ENCODE peak calls at places on chromosomes 5 and 9, in six cellular contexts. D is sigmoid colon, P is A549, S is upper lobe of left lung, B is body of pancreas, J is IMR-90. X is an unnamed sample. For H3K9me3, the result is how much of the 10 kb centered on the place peaks cover.

GRCh38 chr9:109351032-109351431 is 30.2 kb upstream of the EPB41L4B start:
- DNase-seq in S (no peak), P (no peak), D (no peak), B (no peak), J (no peak), X (no peak)

GRCh38 chr5:137672001-137672400 is 63.9 kb downstream of the KLHL3 start:
- DNase-seq in J (no peak), P (no peak), S (peak), B (peak), D (no peak), X (peak)

GRCh38 chr5:119417891-119418781 is 34.2 kb upstream of the HSD17B4 start:
- DNase-seq in B (no peak), J (peak), P (no peak), D (no peak), S (no peak), X (no peak)

GRCh38 chr9:103942652-103943051 is 151.5 kb upstream of the SMC2 start:
- DNase-seq in S (no peak), D (no peak), B (no peak), P (no peak), J (no peak), X (no peak)

GRCh38 chr5:113293613-113294340 is 141.0 kb downstream of the TSSK1B start:
- DNase-seq in D (no peak), J (peak), S (no peak), P (no peak), B (no peak), X (no peak)

GRCh38 chr5:150068472-150068871 is 17.9 kb downstream of the CSF1R start:
- DNase-seq in S (no peak), D (peak), J (no peak), B (no peak), P (no peak), X (no peak)

GRCh38 chr9:25678147-25678666 is at the start of gene TUSC1:
- DNase-seq in B (peak), S (peak), J (peak), D (peak), P (peak), X (peak)

GRCh38 chr5:56024810-56025302 is 30.1 kb upstream of the IL6ST start:
- DNase-seq in B (no peak), S (no peak), D (no peak), P (no peak), J (no peak), X (no peak)

GRCh38 chr5:16713386-16713928 is 96.7 kb upstream of the RETREG1 start:
- DNase-seq in D (no peak), B (peak), P (no peak), S (no peak), J (peak), X (no peak)

GRCh38 chr5:175752826-175753535 is 95.1 kb downstream of the HRH2 start:
- DNase-seq in B (no peak), P (no peak), J (no peak), D (no peak), S (no peak), X (no peak)

GRCh38 chr5:380701-381309 is 59.3 kb downstream of the AHRR start:
- DNase-seq in J (no peak), B (no peak), D (peak), P (no peak), S (no peak), X (no peak)

GRCh38 chr5:157864067-157864466 is 5.1 kb upstream of the CLINT1 start:
- DNase-seq in D (no peak), P (no peak), J (no peak), S (no peak), B (no peak), X (no peak)

GRCh38 chr5:10018670-10019069 is 231.0 kb downstream of the ATPSCKMT start:
- DNase-seq in D (no peak), B (no peak), P (peak), J (peak), S (no peak), X (no peak)

GRCh38 chr9:111037744-111038335 is 430 bp downstream of the LPAR1 start:
- DNase-seq in J (peak), S (peak), B (peak), P (no peak), D (peak), X (peak)

GRCh38 chr9:109880276-109881169 is 100.5 kb downstream of the PALM2AKAP2 start:
- DNase-seq in B (no peak), S (no peak), P (peak), J (peak), D (no peak), X (no peak)

GRCh38 chr5:157434096-157434495 is 25.9 kb upstream of the NIPAL4 start:
- DNase-seq in J (no peak), P (no peak), B (no peak), S (no peak), D (no peak), X (no peak)

GRCh38 chr5:177303925-177304391 is 359 bp downstream of the PRELID1 start:
- DNase-seq in S (no peak), D (peak), P (no peak), J (no peak), B (no peak), X (no peak)

GRCh38 chr5:159451197-159452052 is 121.1 kb upstream of the IL12B start:
- DNase-seq in D (peak), B (no peak), P (peak), J (peak), S (no peak), X (no peak)

GRCh38 chr5:78568212-78568611 is 80.4 kb downstream of the LHFPL2 start:
- DNase-seq in P (no peak), D (no peak), J (no peak), B (peak), S (no peak), X (no peak)

GRCh38 chr9:95018099-95018927 is 291.8 kb downstream of the AOPEP start:
- DNase-seq in B (peak), P (peak), D (peak), S (no peak), J (peak), X (no peak)

GRCh38 chr9:104927912-104928740 is at the start of gene ABCA1:
- DNase-seq in B (peak), P (peak), D (peak), S (peak), J (peak), X (peak)

GRCh38 chr5:5126444-5126843 is 13.7 kb upstream of the ADAMTS16 start:
- DNase-seq in B (no peak), J (no peak), S (no peak), D (no peak), P (peak), X (no peak)

GRCh38 chr9:8725635-8726034 is 926.1 kb upstream of the DMAC1 start:
- DNase-seq in J (no peak), D (no peak), S (no peak), B (no peak), P (no peak), X (no peak)

GRCh38 chr9:20066120-20066519 is 277.3 kb upstream of the SLC24A2 start:
- DNase-seq in P (no peak), D (no peak), J (no peak), S (no peak), B (no peak), X (no peak)

GRCh38 chr9:111804636-111805035 is 9.9 kb upstream of the SHOC1 start:
- DNase-seq in D (no peak), B (no peak), J (no peak), P (no peak), S (no peak), X (no peak)

GRCh38 chr9:3507395-3508077 is 18.3 kb downstream of the RFX3 start:
- DNase-seq in S (no peak), J (no peak), B (no peak), P (no peak), D (no peak), X (no peak)

GRCh38 chr9:101512116-101512515 is 21.5 kb upstream of the RNF20 start:
- DNase-seq in J (no peak), B (no peak), S (no peak), P (no peak), D (no peak), X (no peak)

GRCh38 chr5:14181299-14181968 is 38.3 kb downstream of the TRIO start:
- DNase-seq in D (no peak), J (no peak), B (no peak), S (no peak), P (no peak), X (no peak)

GRCh38 chr9:108475813-108476212 is 380.0 kb downstream of the ACTL7B start:
- DNase-seq in S (no peak), J (no peak), D (no peak), P (no peak), B (no peak), X (no peak)

GRCh38 chr5:141883184-141883947 is 5.2 kb upstream of the PCDH1 start:
- DNase-seq in D (peak), P (no peak), S (peak), J (peak), B (peak), X (no peak)

GRCh38 chr5:96254980-96255681 is 177.9 kb downstream of the PCSK1 start:
- DNase-seq in P (no peak), J (peak), S (no peak), B (peak), D (no peak), X (no peak)

GRCh38 chr5:10478436-10478835 is 36.8 kb downstream of the ROPN1L start:
- DNase-seq in B (no peak), S (no peak), P (no peak), D (no peak), J (peak), X (no peak)

GRCh38 chr5:67303356-67303755 is 106.8 kb upstream of the CD180 start:
- DNase-seq in S (no peak), P (no peak), B (no peak), J (peak), D (no peak), X (no peak)

GRCh38 chr5:142542906-142543305 is 143.0 kb downstream of the FGF1 start:
- DNase-seq in D (no peak), B (no peak), J (peak), P (no peak), S (no peak), X (no peak)

GRCh38 chr5:61570767-61571166 is 238.7 kb downstream of the ZSWIM6 start:
- DNase-seq in D (no peak), S (no peak), B (no peak), J (no peak), P (no peak), X (no peak)

GRCh38 chr9:128333368-128333969 is 6.9 kb upstream of the SLC27A4 start:
- DNase-seq in D (no peak), J (no peak), P (no peak), S (no peak), B (no peak), X (no peak)

GRCh38 chr9:128337972-128338371 is 2.4 kb upstream of the SLC27A4 start:
- DNase-seq in P (no peak), S (no peak), B (no peak), D (no peak), J (no peak), X (no peak)

GRCh38 chr9:128340691-128341434 is 536 bp downstream of the SLC27A4 start:
- DNase-seq in D (no peak), B (peak), S (no peak), P (peak), J (no peak), X (peak)

GRCh38 chr9:128339761-128340690 is at the start of gene SLC27A4:
- DNase-seq in B (peak), S (peak), J (peak), P (peak), D (peak), X (peak)

GRCh38 chr9:128335914-128336313 is 4.4 kb upstream of the SLC27A4 start:
- DNase-seq in S (no peak), J (no peak), P (no peak), D (no peak), B (no peak), X (no peak)
- TF ChIP-seq POLR2A in S (no peak), J (no peak), P (no peak), D (no peak), B (no peak), X (no peak)

DNA sequence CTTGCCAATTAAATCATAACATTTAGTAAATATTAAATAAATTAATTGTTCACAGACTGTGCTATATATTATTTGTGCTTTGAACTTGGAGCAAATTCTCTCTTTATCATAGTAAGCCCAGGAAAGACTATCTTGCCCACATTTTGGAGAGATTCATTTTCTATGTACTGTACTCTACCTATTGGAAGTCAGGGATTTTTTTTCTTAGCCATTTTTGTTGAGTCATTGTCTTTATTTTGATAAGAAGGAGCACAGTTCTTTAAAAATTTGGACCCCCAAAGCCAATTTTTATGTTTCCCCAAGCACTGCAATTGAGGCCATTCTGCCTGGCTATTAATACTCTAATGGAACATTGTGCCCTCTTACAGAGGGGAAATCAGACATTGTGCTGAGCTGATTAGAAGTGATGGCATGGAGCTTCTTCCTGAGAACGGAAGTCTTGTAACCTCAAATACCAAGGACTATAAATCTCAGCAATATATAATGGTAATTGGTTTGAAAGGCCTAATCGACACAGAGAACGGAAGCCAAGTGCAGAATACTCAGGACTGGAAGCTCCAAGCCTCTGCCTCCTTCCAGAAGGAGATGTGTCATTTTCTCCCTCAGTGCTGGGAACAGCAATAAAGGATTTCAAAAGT is 188.8 kb upstream of the PAPPA start:
- DNase-seq in B (no peak), J (no peak), S (no peak), P (no peak), D (no peak), X (no peak)
- H3K9me3 ChIP-seq in B (under half), J (under half), S (under half), P (under half), D (under half), X (under half)

GRCh38 chr9:130467371-130467770 is 22.6 kb downstream of the ASS1 start:
- DNase-seq in P (no peak), B (peak), S (no peak), J (no peak), D (no peak), X (no peak)
- H3K4me3 ChIP-seq in P (no peak), B (no peak), S (no peak), J (no peak), D (no peak), X (no peak)

DNA sequence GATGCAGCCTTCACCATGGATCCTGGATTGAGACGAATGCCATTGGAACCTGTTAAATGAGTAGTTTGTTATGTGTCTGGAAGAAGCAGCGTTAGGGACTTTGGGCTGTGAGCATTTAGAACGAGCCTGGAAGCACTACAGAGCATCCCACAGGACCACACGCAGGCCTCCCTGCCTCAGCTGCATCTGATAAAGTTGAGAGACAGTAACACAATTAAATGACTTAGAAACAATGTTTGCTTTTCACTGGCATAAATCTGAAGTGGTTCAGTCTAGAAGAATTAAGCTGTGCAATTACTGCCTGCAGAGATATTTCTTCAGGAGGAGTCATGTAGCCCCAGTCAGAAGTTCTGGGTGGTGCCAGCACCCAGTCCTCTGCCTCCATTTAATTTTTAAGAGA is 9.8 kb upstream of the TLX3 start:
- DNase-seq in D (no peak), B (no peak), P (no peak), S (no peak), J (no peak), X (no peak)
- TF ChIP-seq POLR2A in D (no peak), B (no peak), P (no peak), S (no peak), J (no peak), X (no peak)

DNA sequence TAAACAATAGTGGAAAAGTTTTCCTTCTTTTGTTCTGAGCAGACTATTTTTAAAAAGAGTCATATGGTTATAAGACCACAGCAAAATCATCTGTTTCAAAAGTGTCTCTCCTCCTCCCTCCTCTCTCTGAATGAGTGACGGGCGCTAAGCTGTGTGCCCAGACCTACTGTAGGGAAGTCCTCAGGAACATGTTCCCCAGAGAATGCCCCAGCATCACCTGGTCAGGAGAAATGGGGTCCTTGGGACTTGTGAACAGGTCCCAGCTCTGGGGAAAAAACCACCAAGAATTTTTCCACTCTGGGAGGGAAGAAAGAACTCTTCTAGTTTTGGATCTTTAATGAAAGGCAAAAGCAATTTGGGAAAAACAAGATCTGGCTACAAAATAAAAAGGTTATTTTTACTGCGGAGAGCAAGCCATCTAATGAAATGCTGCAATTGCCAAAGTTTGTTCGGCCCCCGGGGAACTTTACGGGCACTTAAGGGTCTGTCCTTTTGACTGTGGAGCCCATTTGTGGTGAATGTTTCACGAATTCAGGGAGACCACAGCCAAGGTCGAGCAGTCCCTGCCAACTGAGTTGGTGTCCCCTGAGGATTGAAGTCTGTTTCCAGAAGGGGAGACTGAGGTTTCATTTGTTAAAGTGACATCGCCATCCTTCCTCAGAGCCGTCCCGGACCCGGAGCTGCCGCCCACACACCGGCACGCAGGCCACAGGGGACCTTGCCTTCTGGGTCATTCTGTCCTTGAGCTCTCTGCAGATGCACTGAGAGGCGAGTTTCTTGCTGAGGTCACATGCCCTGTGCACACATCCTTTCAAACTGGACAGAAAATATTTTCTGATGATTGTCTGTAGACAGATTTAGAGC is 25.8 kb downstream of the BOD1 start:
- DNase-seq in P (no peak), D (no peak), B (no peak), S (peak), J (no peak), X (no peak)
- H3K9me3 ChIP-seq in P (half or more), D (under half), B (under half), S (under half), J (under half), X (under half)